ENCODE peak calls at places on chromosomes 2 and 18, in nine cellular contexts. K is colonic mucosa, P is neural crest cell, G is PC-3, S is BJ, Q is RWPE1, V is GM12865, M is right lobe of liver, O is GM10248. I is an unnamed sample.
A peak's percentile ranks its signal among the peaks of the same experiment; 100 is the strongest.

GRCh38 chr2:117835990-117836760 is 21.7 kb downstream of the DDX18 start:
- DNase-seq in G (peak; percentile 35), Q (peak; percentile 53), M (peak; percentile 90), K (peak; percentile 77), O (peak; percentile 78), S (no peak), P (peak; percentile 77), V (peak; percentile 24), I (peak; percentile 79)

GRCh38 chr2:108932736-108933135 is 56.3 kb downstream of the EDAR start:
- DNase-seq in M (no peak), G (no peak), Q (no peak), V (no peak), K (no peak), O (no peak), P (no peak), S (no peak), I (no peak)

GRCh38 chr18:79797518-79798345 is at the start of gene KCNG2:
- DNase-seq in O (peak; percentile 75), M (no peak), G (no peak), V (peak; percentile 5), S (no peak), K (no peak), P (peak; percentile 45), Q (peak; percentile 13), I (peak; percentile 88)

GRCh38 chr2:74566423-74567085 is 12.0 kb downstream of the DOK1 start:
- DNase-seq in Q (no peak), G (peak; percentile 51), K (no peak), M (no peak), O (no peak), P (no peak), V (peak; percentile 56), S (peak; percentile 96), I (no peak)

GRCh38 chr2:199278099-199278498 is 179.6 kb downstream of the SATB2 start:
- DNase-seq in G (peak; percentile 30), M (no peak), P (no peak), V (no peak), S (no peak), O (no peak), K (no peak), Q (peak; percentile 8), I (no peak)

GRCh38 chr2:203728321-203728720 is 21.9 kb downstream of the CD28 start:
- DNase-seq in V (no peak), P (no peak), K (no peak), M (no peak), Q (no peak), O (no peak), G (no peak), S (no peak), I (no peak)

GRCh38 chr2:72887836-72888437 is 729 bp downstream of the SPR start:
- DNase-seq in P (peak; percentile 89), G (peak; percentile 91), S (no peak), V (peak; percentile 74), O (peak; percentile 68), K (peak; percentile 95), M (peak; percentile 92), Q (peak; percentile 81), I (peak; percentile 66)

GRCh38 chr2:118059919-118060478 is 28.3 kb upstream of the INSIG2 start:
- DNase-seq in P (no peak), Q (no peak), V (peak; percentile 76), O (no peak), S (peak; percentile 87), K (no peak), G (peak; percentile 11), M (no peak), I (no peak)

GRCh38 chr18:63603772-63604171 is 16.6 kb downstream of the SERPINB13 start:
- DNase-seq in K (no peak), V (peak; percentile 61), M (no peak), O (peak; percentile 57), P (no peak), G (peak; percentile 38), Q (peak; percentile 59), S (no peak), I (peak; percentile 66)

GRCh38 chr18:75297731-75298130 is 87.1 kb downstream of the TSHZ1 start:
- DNase-seq in S (no peak), V (no peak), G (no peak), Q (no peak), O (no peak), K (no peak), M (no peak), P (no peak), I (no peak)

GRCh38 chr2:20050712-20051517 is 513 bp downstream of the LAPTM4A start:
- DNase-seq in K (peak; percentile 77), O (peak; percentile 44), M (peak; percentile 53), Q (peak; percentile 51), V (peak; percentile 69), G (peak; percentile 60), S (no peak), P (peak; percentile 38), I (peak; percentile 41)

GRCh38 chr2:192216336-192216735 is 21.6 kb upstream of the TMEFF2 start:
- DNase-seq in V (no peak), P (no peak), K (no peak), Q (no peak), S (no peak), G (no peak), M (no peak), O (no peak), I (no peak)

DNA sequence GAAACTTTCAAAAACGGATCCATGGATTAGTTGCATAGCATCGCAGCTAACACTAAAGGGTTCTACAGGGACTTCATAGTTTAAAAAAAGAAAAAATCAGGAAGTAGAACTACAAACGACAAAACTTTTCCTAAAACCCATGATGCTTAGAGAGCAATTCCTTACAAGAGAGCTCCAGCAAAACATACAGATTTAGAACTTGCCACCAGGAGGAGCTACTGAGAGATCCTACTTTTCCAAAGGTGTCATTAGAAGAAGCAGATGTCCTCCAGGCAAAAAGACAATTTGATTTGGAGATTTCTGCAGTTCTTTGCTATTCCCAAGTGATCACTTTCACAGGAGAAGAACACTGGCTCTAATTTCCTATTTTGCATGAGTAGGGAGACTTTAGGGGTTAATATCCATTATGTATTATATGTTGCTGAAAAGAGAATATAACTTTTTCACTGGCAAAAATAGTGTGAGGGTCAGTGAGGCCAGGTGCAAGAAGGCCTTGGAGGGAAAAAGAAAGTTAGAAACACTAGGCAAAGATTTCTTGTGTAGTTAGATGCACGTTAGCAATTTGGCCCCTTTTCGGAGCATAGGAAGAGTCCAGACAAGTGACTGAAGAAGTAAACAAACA is 436.2 kb downstream of the SUCLG1 start:
- DNase-seq in K (peak; percentile 55), S (peak; percentile 1), G (peak; percentile 83), O (peak; percentile 24), P (peak; percentile 56), V (peak; percentile 54), Q (peak; percentile 34), M (no peak), I (peak; percentile 17)
- TF ChIP-seq CTCF in K (peak; percentile 68), S (peak; percentile 74), G (peak; percentile 81), O (peak; percentile 50), P (peak; percentile 82), V (peak; percentile 62), Q (peak; percentile 71), M (peak; percentile 66), I (peak; percentile 61)

DNA sequence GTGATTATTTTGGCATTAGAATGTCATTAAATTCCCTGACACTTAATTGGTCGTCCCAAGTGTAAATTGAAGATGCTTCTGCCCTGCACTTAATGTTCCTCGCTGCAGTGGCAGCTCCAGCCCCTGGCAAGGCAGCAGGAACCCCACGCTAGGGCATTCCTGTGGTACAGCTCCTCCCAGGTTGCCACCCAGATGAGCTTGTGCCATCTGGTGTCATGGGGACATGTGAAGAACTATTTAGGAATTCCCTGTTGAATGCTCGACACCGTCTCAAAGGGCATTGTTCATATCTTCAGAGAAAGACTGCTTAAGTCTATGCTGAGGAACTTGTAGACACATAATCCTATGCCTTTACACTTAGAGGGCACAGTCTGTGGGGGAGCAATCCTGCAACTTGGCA is 38.9 kb downstream of the BCL2L11 start:
- DNase-seq in K (no peak), Q (no peak), G (no peak), O (no peak), M (no peak), V (no peak), P (no peak), S (no peak), I (no peak)
- TF ChIP-seq CTCF in K (no peak), Q (no peak), G (no peak), O (no peak), M (no peak), V (no peak), P (no peak), S (no peak), I (no peak)

GRCh38 chr18:28175930-28176673 is 828 bp downstream of the CDH2 start:
- DNase-seq in P (peak; percentile 39), O (peak; percentile 12), S (no peak), Q (no peak), M (peak; percentile 43), K (no peak), G (peak; percentile 43), V (no peak), I (peak; percentile 33)

GRCh38 chr18:28176674-28176932 is 327 bp downstream of the CDH2 start:
- DNase-seq in K (no peak), P (peak; percentile 20), S (no peak), G (peak; percentile 12), O (no peak), Q (no peak), M (peak; percentile 44), V (no peak), I (no peak)

GRCh38 chr18:28176933-28177827 is at the start of gene CDH2:
- DNase-seq in G (peak; percentile 82), O (peak; percentile 26), Q (peak; percentile 56), P (peak; percentile 71), M (peak; percentile 83), V (no peak), K (no peak), S (no peak), I (peak; percentile 65)

GRCh38 chr18:28174181-28174906 is 2.6 kb downstream of the CDH2 start:
- DNase-seq in Q (no peak), V (no peak), G (no peak), M (no peak), P (no peak), S (no peak), O (no peak), K (no peak), I (no peak)

DNA sequence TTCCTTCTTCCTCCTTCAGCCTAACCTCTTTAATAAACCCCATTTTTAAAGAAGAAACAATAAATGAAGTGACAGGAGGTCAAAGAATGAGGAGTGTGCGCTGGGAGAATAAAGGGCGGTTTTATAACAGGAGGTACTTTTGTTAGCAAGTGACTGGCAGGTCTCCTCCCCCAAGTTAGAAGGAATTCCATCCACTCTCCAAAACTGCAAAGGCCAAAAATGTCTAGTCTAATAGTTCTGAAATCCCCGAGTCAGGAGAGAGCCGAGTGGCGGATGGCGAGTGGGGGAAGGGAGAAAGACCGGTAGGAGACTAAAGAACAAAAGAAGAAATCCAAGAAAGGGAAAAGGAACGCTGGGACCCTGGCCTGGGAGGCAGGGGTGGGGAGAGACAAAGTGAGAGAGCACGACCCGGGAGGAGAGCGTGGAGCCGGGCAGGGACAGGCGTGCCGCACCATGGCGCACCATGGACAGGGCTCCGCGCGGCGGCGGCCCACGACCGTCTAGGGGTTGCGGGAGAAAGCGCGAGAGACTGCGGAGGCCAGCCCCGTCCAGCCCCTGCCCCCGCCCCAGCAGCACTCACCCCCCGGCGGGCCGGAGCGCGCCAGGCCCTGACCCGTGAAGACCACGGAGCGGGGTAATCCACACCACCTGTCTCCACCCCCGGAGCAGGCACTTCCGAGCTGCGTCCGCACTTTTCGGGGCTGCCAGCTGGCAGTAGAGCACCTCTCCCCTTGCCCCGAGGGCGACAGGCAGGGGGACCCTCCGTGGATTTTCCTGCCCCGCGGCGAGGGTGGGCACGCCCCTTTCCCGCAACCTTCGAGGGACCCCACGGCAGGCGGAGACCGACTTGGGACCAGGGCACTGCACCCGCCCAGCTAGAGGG is 1.6 kb downstream of the CDH2 start:
- DNase-seq in Q (no peak), K (no peak), O (peak; percentile 14), P (peak; percentile 60), S (no peak), M (peak; percentile 72), V (no peak), G (peak; percentile 35), I (no peak)
- TF ChIP-seq CTCF in Q (no peak), K (no peak), O (no peak), P (no peak), S (no peak), M (no peak), V (no peak), G (no peak), I (no peak)

GRCh38 chr2:17918789-17919188 is 40.3 kb downstream of the KCNS3 start:
- DNase-seq in K (no peak), G (peak; percentile 8), Q (peak; percentile 23), M (no peak), O (no peak), S (no peak), P (no peak), V (no peak), I (no peak)
- TF ChIP-seq CTCF in K (no peak), G (peak; percentile 19), Q (no peak), M (no peak), O (no peak), S (no peak), P (no peak), V (no peak), I (no peak)